ENCODE peak calls at places on chromosomes 13 and 19, in seven cellular contexts. One of them, this sample, is unnamed.

GRCh38 chr13:112664501-112665203 is 25.2 kb upstream of the ATP11A start:
- DNase-seq in AG09319: no peak
- DNase-seq in BJ: no peak
- DNase-seq in tibial nerve: no peak
- DNase-seq in pancreas: no peak
- DNase-seq in cardiac fibroblast: no peak
- DNase-seq in RWPE1: no peak
- DNase-seq in this sample: no peak

GRCh38 chr19:55451522-55452380 is 8.7 kb upstream of the SHISA7 start:
- DNase-seq in AG09319: no peak
- DNase-seq in BJ: no peak
- DNase-seq in tibial nerve: no peak
- DNase-seq in pancreas: peak; percentile 77
- DNase-seq in cardiac fibroblast: no peak
- DNase-seq in RWPE1: no peak
- DNase-seq in this sample: no peak

GRCh38 chr19:42303101-42303464 is 659 bp upstream of the PAFAH1B3 start:
- DNase-seq in AG09319: no peak
- DNase-seq in BJ: no peak
- DNase-seq in tibial nerve: no peak
- DNase-seq in pancreas: no peak
- DNase-seq in cardiac fibroblast: no peak
- DNase-seq in RWPE1: no peak
- DNase-seq in this sample: no peak

GRCh38 chr19:43395561-43395960 is 19.1 kb upstream of the TEX101 start:
- DNase-seq in AG09319: no peak
- DNase-seq in BJ: no peak
- DNase-seq in tibial nerve: no peak
- DNase-seq in pancreas: no peak
- DNase-seq in cardiac fibroblast: no peak
- DNase-seq in RWPE1: no peak
- DNase-seq in this sample: no peak

GRCh38 chr13:53174550-53174949 is 145.9 kb downstream of the OLFM4 start:
- DNase-seq in AG09319: no peak
- DNase-seq in BJ: no peak
- DNase-seq in tibial nerve: peak; percentile 25
- DNase-seq in pancreas: no peak
- DNase-seq in cardiac fibroblast: no peak
- DNase-seq in RWPE1: no peak
- DNase-seq in this sample: no peak

GRCh38 chr19:6061420-6062130 is 48.7 kb downstream of the RFX2 start:
- DNase-seq in AG09319: no peak
- DNase-seq in BJ: no peak
- DNase-seq in tibial nerve: no peak
- DNase-seq in pancreas: no peak
- DNase-seq in cardiac fibroblast: no peak
- DNase-seq in RWPE1: no peak
- DNase-seq in this sample: no peak

GRCh38 chr13:41019027-41019487 is at the start of gene ELF1:
- DNase-seq in AG09319: no peak
- DNase-seq in BJ: no peak
- DNase-seq in tibial nerve: peak; percentile 40
- DNase-seq in pancreas: no peak
- DNase-seq in cardiac fibroblast: peak; percentile 57
- DNase-seq in RWPE1: peak; percentile 78
- DNase-seq in this sample: peak; percentile 66

GRCh38 chr19:39335168-39335567 is 675 bp downstream of the GMFG start:
- DNase-seq in AG09319: no peak
- DNase-seq in BJ: no peak
- DNase-seq in tibial nerve: no peak
- DNase-seq in pancreas: no peak
- DNase-seq in cardiac fibroblast: no peak
- DNase-seq in RWPE1: no peak
- DNase-seq in this sample: no peak

GRCh38 chr13:113914333-113915011 is 50.6 kb upstream of the GAS6 start:
- DNase-seq in AG09319: no peak
- DNase-seq in BJ: no peak
- DNase-seq in tibial nerve: no peak
- DNase-seq in pancreas: no peak
- DNase-seq in cardiac fibroblast: no peak
- DNase-seq in RWPE1: no peak
- DNase-seq in this sample: no peak

GRCh38 chr13:23268441-23268840 is 87.7 kb downstream of the SGCG start:
- DNase-seq in AG09319: no peak
- DNase-seq in BJ: no peak
- DNase-seq in tibial nerve: no peak
- DNase-seq in pancreas: no peak
- DNase-seq in cardiac fibroblast: no peak
- DNase-seq in RWPE1: no peak
- DNase-seq in this sample: no peak

GRCh38 chr19:5479958-5480357 is 24.7 kb downstream of the ZNRF4 start:
- DNase-seq in AG09319: no peak
- DNase-seq in BJ: no peak
- DNase-seq in tibial nerve: no peak
- DNase-seq in pancreas: no peak
- DNase-seq in cardiac fibroblast: no peak
- DNase-seq in RWPE1: no peak
- DNase-seq in this sample: no peak

GRCh38 chr13:86960876-86961275 is 710.3 kb upstream of the SLITRK5 start:
- DNase-seq in AG09319: no peak
- DNase-seq in BJ: no peak
- DNase-seq in tibial nerve: no peak
- DNase-seq in pancreas: no peak
- DNase-seq in cardiac fibroblast: no peak
- DNase-seq in RWPE1: no peak
- DNase-seq in this sample: no peak

GRCh38 chr13:92967923-92968322 is 258.7 kb upstream of the GPC6 start:
- DNase-seq in AG09319: no peak
- DNase-seq in BJ: no peak
- DNase-seq in tibial nerve: no peak
- DNase-seq in pancreas: no peak
- DNase-seq in cardiac fibroblast: peak; percentile 29
- DNase-seq in RWPE1: no peak
- DNase-seq in this sample: peak; percentile 28

GRCh38 chr13:51822106-51822840 is 18.3 kb upstream of the DHRS12 start:
- DNase-seq in AG09319: no peak
- DNase-seq in BJ: no peak
- DNase-seq in tibial nerve: no peak
- DNase-seq in pancreas: no peak
- DNase-seq in cardiac fibroblast: no peak
- DNase-seq in RWPE1: no peak
- DNase-seq in this sample: no peak

GRCh38 chr13:37058801-37059135 is 720 bp downstream of the SUPT20H start:
- DNase-seq in AG09319: no peak
- DNase-seq in BJ: peak; percentile 4
- DNase-seq in tibial nerve: no peak
- DNase-seq in pancreas: no peak
- DNase-seq in cardiac fibroblast: peak; percentile 39
- DNase-seq in RWPE1: peak; percentile 19
- DNase-seq in this sample: no peak

GRCh38 chr13:111337206-111337605 is 16.8 kb downstream of the TEX29 start:
- DNase-seq in AG09319: peak; percentile 73
- DNase-seq in BJ: peak; percentile 85
- DNase-seq in tibial nerve: no peak
- DNase-seq in pancreas: no peak
- DNase-seq in cardiac fibroblast: peak; percentile 77
- DNase-seq in RWPE1: peak; percentile 52
- DNase-seq in this sample: peak; percentile 96

GRCh38 chr13:102913924-102914628 is 68.2 kb downstream of the ERCC5 start:
- DNase-seq in AG09319: no peak
- DNase-seq in BJ: no peak
- DNase-seq in tibial nerve: no peak
- DNase-seq in pancreas: no peak
- DNase-seq in cardiac fibroblast: peak; percentile 67
- DNase-seq in RWPE1: peak; percentile 20
- DNase-seq in this sample: peak; percentile 76

GRCh38 chr13:67651908-67652307 is 421.8 kb upstream of the PCDH9 start:
- DNase-seq in AG09319: no peak
- DNase-seq in BJ: no peak
- DNase-seq in tibial nerve: no peak
- DNase-seq in pancreas: no peak
- DNase-seq in cardiac fibroblast: no peak
- DNase-seq in RWPE1: no peak
- DNase-seq in this sample: no peak

GRCh38 chr19:19171821-19172532 is 1.9 kb upstream of the MEF2B start:
- DNase-seq in AG09319: peak; percentile 25
- DNase-seq in BJ: no peak
- DNase-seq in tibial nerve: no peak
- DNase-seq in pancreas: no peak
- DNase-seq in cardiac fibroblast: peak; percentile 73
- DNase-seq in RWPE1: no peak
- DNase-seq in this sample: peak; percentile 88

GRCh38 chr13:74110053-74110452 is 24.2 kb downstream of the KLF12 start:
- DNase-seq in AG09319: no peak
- DNase-seq in BJ: no peak
- DNase-seq in tibial nerve: no peak
- DNase-seq in pancreas: no peak
- DNase-seq in cardiac fibroblast: no peak
- DNase-seq in RWPE1: no peak
- DNase-seq in this sample: no peak

GRCh38 chr19:54074851-54075250 is 6.3 kb downstream of the TARM1 start:
- DNase-seq in AG09319: no peak
- DNase-seq in BJ: no peak
- DNase-seq in tibial nerve: no peak
- DNase-seq in pancreas: no peak
- DNase-seq in cardiac fibroblast: no peak
- DNase-seq in RWPE1: no peak
- DNase-seq in this sample: no peak

GRCh38 chr13:94558721-94559120 is 37.2 kb downstream of the TGDS start:
- DNase-seq in AG09319: no peak
- DNase-seq in BJ: no peak
- DNase-seq in tibial nerve: no peak
- DNase-seq in pancreas: no peak
- DNase-seq in cardiac fibroblast: no peak
- DNase-seq in RWPE1: no peak
- DNase-seq in this sample: no peak

GRCh38 chr19:1814391-1814790 is 2.3 kb upstream of the ATP8B3 start:
- DNase-seq in AG09319: no peak
- DNase-seq in BJ: no peak
- DNase-seq in tibial nerve: no peak
- DNase-seq in pancreas: no peak
- DNase-seq in cardiac fibroblast: no peak
- DNase-seq in RWPE1: no peak
- DNase-seq in this sample: no peak

GRCh38 chr19:33998739-33999345 is 173.5 kb upstream of the LSM14A start:
- DNase-seq in AG09319: no peak
- DNase-seq in BJ: no peak
- DNase-seq in tibial nerve: no peak
- DNase-seq in pancreas: no peak
- DNase-seq in cardiac fibroblast: peak; percentile 29
- DNase-seq in RWPE1: peak; percentile 20
- DNase-seq in this sample: peak; percentile 9
- TF ChIP-seq CTCF in AG09319: peak; percentile 37
- TF ChIP-seq CTCF in BJ: peak; percentile 20
- TF ChIP-seq CTCF in tibial nerve: peak; percentile 12
- TF ChIP-seq CTCF in pancreas: peak; percentile 19
- TF ChIP-seq CTCF in cardiac fibroblast: peak; percentile 31
- TF ChIP-seq CTCF in RWPE1: peak; percentile 60
- TF ChIP-seq CTCF in this sample: peak; percentile 18

DNA sequence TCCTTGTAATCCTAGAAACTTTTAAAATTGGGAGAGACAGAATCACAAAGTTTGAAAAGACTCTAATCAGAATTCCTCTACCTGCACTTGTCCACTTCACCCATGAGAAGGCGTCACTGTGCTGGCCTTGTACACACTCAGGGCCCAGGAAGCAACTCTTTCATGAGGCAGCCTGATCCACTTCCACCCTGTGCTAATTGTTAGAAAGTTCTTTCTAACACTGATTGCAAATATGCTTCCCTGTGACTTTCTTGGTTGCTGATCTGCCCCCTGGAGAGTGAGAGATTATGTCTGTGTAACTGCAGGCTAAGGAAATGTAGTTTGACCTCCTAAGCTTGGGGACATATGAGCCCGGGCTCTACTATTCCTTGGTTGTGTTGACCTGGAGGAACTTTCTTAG is 494.6 kb downstream of the MYO16 start:
- DNase-seq in AG09319: no peak
- DNase-seq in BJ: no peak
- DNase-seq in tibial nerve: no peak
- DNase-seq in pancreas: no peak
- DNase-seq in cardiac fibroblast: no peak
- DNase-seq in RWPE1: no peak
- DNase-seq in this sample: no peak
- TF ChIP-seq CTCF in AG09319: no peak
- TF ChIP-seq CTCF in BJ: no peak
- TF ChIP-seq CTCF in tibial nerve: no peak
- TF ChIP-seq CTCF in pancreas: no peak
- TF ChIP-seq CTCF in cardiac fibroblast: no peak
- TF ChIP-seq CTCF in RWPE1: no peak
- TF ChIP-seq CTCF in this sample: no peak

DNA sequence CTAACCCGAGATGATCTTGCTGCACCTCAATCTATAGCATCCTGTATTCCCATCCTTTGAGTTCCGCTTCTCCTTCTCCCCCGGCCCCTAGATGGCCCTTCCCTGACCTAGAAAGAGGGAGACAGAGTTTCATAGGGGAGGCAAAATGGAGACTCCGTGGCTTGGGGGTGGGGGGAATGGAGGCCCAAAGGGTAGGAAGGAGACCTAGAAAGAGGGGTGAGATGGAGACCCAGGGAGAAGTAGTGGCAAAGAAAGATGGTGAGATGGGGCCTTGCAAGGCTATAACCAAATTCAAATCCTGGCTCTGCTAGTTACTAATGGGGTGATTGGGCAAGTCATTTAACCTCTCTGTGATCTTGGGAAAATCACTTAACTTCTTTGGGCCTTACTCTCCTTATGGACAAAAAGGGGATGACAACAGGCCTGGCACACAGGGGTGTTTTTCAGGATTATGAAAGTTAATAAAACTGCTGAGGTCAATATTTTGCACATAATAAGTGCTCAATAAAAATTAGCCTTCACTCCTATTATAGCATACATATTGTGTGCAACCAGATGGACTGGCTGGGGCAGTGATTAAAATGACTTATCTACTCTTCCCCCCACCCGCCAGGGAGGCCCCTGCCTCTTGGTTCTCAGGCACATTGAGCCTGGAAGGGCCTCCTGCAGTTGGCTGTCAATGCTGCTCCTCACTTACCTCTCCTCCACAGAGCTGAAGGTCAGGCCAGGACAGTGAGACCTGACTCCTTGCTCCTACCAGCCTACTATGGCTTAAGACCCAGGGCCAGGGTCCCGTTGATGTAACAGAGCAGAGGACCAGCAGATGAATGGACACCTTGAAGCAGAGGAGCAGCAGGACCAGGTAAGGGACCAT is 623 bp downstream of the SPHK2 start:
- DNase-seq in AG09319: no peak
- DNase-seq in BJ: no peak
- DNase-seq in tibial nerve: no peak
- DNase-seq in pancreas: no peak
- DNase-seq in cardiac fibroblast: no peak
- DNase-seq in RWPE1: no peak
- DNase-seq in this sample: peak; percentile 44
- TF ChIP-seq CTCF in AG09319: no peak
- TF ChIP-seq CTCF in BJ: no peak
- TF ChIP-seq CTCF in tibial nerve: no peak
- TF ChIP-seq CTCF in pancreas: no peak
- TF ChIP-seq CTCF in cardiac fibroblast: no peak
- TF ChIP-seq CTCF in RWPE1: no peak
- TF ChIP-seq CTCF in this sample: no peak

GRCh38 chr19:57465680-57466381 is 8.9 kb upstream of the VN1R1 start:
- DNase-seq in AG09319: no peak
- DNase-seq in BJ: no peak
- DNase-seq in tibial nerve: no peak
- DNase-seq in pancreas: no peak
- DNase-seq in cardiac fibroblast: peak; percentile 36
- DNase-seq in RWPE1: no peak
- DNase-seq in this sample: peak; percentile 10
- TF ChIP-seq CTCF in AG09319: peak; percentile 23
- TF ChIP-seq CTCF in BJ: peak; percentile 26
- TF ChIP-seq CTCF in tibial nerve: no peak
- TF ChIP-seq CTCF in pancreas: no peak
- TF ChIP-seq CTCF in cardiac fibroblast: peak; percentile 67
- TF ChIP-seq CTCF in RWPE1: peak; percentile 13
- TF ChIP-seq CTCF in this sample: peak; percentile 28

This sample was measured in foreskin fibroblast.